ENCODE peak calls at places on chromosomes 13 and 19, in nine cellular contexts. One of them, this sample, is unnamed. For H3K4me1, the result is how much of the 10 kb centered on the place peaks cover.

GRCh38 chr19:6711605-6712004 is 8.8 kb downstream of the C3 start:
- DNase-seq in body of pancreas: no peak
- DNase-seq in adrenal gland: no peak
- DNase-seq in mucosa of descending colon: no peak
- DNase-seq in tibial nerve: no peak
- DNase-seq in cardiac muscle cell: no peak
- DNase-seq in upper lobe of left lung: no peak
- DNase-seq in suprapubic skin: no peak
- DNase-seq in heart right ventricle: no peak
- DNase-seq in this sample: no peak

GRCh38 chr13:36344886-36345437 is 1.2 kb downstream of the SPART start:
- DNase-seq in body of pancreas: no peak
- DNase-seq in adrenal gland: peak
- DNase-seq in upper lobe of left lung: no peak
- DNase-seq in heart right ventricle: no peak
- DNase-seq in tibial nerve: no peak
- DNase-seq in cardiac muscle cell: peak
- DNase-seq in suprapubic skin: no peak
- DNase-seq in mucosa of descending colon: no peak
- DNase-seq in this sample: no peak

GRCh38 chr19:29942404-29943261 is 594 bp downstream of the URI1 start:
- DNase-seq in suprapubic skin: no peak
- DNase-seq in mucosa of descending colon: peak
- DNase-seq in upper lobe of left lung: peak
- DNase-seq in cardiac muscle cell: peak
- DNase-seq in body of pancreas: peak
- DNase-seq in tibial nerve: peak
- DNase-seq in heart right ventricle: peak
- DNase-seq in adrenal gland: peak
- DNase-seq in this sample: peak

GRCh38 chr19:41912899-41913475 is 15.3 kb downstream of the ERFL start:
- DNase-seq in adrenal gland: no peak
- DNase-seq in upper lobe of left lung: no peak
- DNase-seq in cardiac muscle cell: no peak
- DNase-seq in body of pancreas: no peak
- DNase-seq in tibial nerve: no peak
- DNase-seq in suprapubic skin: no peak
- DNase-seq in mucosa of descending colon: no peak
- DNase-seq in heart right ventricle: no peak
- DNase-seq in this sample: no peak

GRCh38 chr19:49685845-49686332 is 3.5 kb upstream of the ADM5 start:
- DNase-seq in suprapubic skin: peak
- DNase-seq in upper lobe of left lung: no peak
- DNase-seq in cardiac muscle cell: no peak
- DNase-seq in adrenal gland: no peak
- DNase-seq in heart right ventricle: no peak
- DNase-seq in body of pancreas: no peak
- DNase-seq in tibial nerve: no peak
- DNase-seq in mucosa of descending colon: no peak
- DNase-seq in this sample: no peak

GRCh38 chr19:42433503-42434260 is 6.5 kb upstream of the LIPE start:
- DNase-seq in cardiac muscle cell: peak
- DNase-seq in adrenal gland: peak
- DNase-seq in upper lobe of left lung: peak
- DNase-seq in body of pancreas: peak
- DNase-seq in suprapubic skin: no peak
- DNase-seq in tibial nerve: peak
- DNase-seq in mucosa of descending colon: peak
- DNase-seq in heart right ventricle: peak
- DNase-seq in this sample: peak

GRCh38 chr19:33507021-33507956 is 14.3 kb downstream of the PEPD start:
- DNase-seq in suprapubic skin: no peak
- DNase-seq in tibial nerve: no peak
- DNase-seq in cardiac muscle cell: no peak
- DNase-seq in mucosa of descending colon: no peak
- DNase-seq in upper lobe of left lung: no peak
- DNase-seq in body of pancreas: no peak
- DNase-seq in adrenal gland: no peak
- DNase-seq in heart right ventricle: no peak
- DNase-seq in this sample: no peak

GRCh38 chr13:29845440-29846056 is 4.9 kb downstream of the UBL3 start:
- DNase-seq in adrenal gland: no peak
- DNase-seq in suprapubic skin: no peak
- DNase-seq in cardiac muscle cell: no peak
- DNase-seq in mucosa of descending colon: no peak
- DNase-seq in upper lobe of left lung: no peak
- DNase-seq in body of pancreas: no peak
- DNase-seq in heart right ventricle: no peak
- DNase-seq in tibial nerve: no peak
- DNase-seq in this sample: no peak

GRCh38 chr19:49646586-49646985 is 4.6 kb downstream of the SCAF1 start:
- DNase-seq in body of pancreas: no peak
- DNase-seq in upper lobe of left lung: no peak
- DNase-seq in suprapubic skin: no peak
- DNase-seq in cardiac muscle cell: no peak
- DNase-seq in adrenal gland: no peak
- DNase-seq in mucosa of descending colon: no peak
- DNase-seq in heart right ventricle: no peak
- DNase-seq in tibial nerve: no peak
- DNase-seq in this sample: no peak

GRCh38 chr19:35756373-35757230 is at the start of gene HSPB6:
- DNase-seq in suprapubic skin: no peak
- DNase-seq in body of pancreas: peak
- DNase-seq in heart right ventricle: peak
- DNase-seq in mucosa of descending colon: peak
- DNase-seq in tibial nerve: peak
- DNase-seq in cardiac muscle cell: no peak
- DNase-seq in adrenal gland: peak
- DNase-seq in upper lobe of left lung: no peak
- DNase-seq in this sample: peak

GRCh38 chr19:56191711-56192110 is 5.9 kb downstream of the ZSCAN5B start:
- DNase-seq in tibial nerve: no peak
- DNase-seq in body of pancreas: no peak
- DNase-seq in mucosa of descending colon: no peak
- DNase-seq in upper lobe of left lung: no peak
- DNase-seq in heart right ventricle: no peak
- DNase-seq in cardiac muscle cell: no peak
- DNase-seq in suprapubic skin: no peak
- DNase-seq in adrenal gland: no peak
- DNase-seq in this sample: no peak

GRCh38 chr13:101499406-101499805 is 46.9 kb downstream of the ITGBL1 start:
- DNase-seq in mucosa of descending colon: no peak
- DNase-seq in tibial nerve: no peak
- DNase-seq in cardiac muscle cell: no peak
- DNase-seq in suprapubic skin: no peak
- DNase-seq in adrenal gland: no peak
- DNase-seq in upper lobe of left lung: no peak
- DNase-seq in body of pancreas: no peak
- DNase-seq in heart right ventricle: no peak
- DNase-seq in this sample: no peak

GRCh38 chr13:25945596-25945995 is 106.2 kb downstream of the SHISA2 start:
- DNase-seq in adrenal gland: no peak
- DNase-seq in body of pancreas: peak
- DNase-seq in suprapubic skin: no peak
- DNase-seq in upper lobe of left lung: no peak
- DNase-seq in cardiac muscle cell: no peak
- DNase-seq in heart right ventricle: no peak
- DNase-seq in mucosa of descending colon: no peak
- DNase-seq in tibial nerve: no peak
- DNase-seq in this sample: no peak

GRCh38 chr19:5507056-5507624 is 51.9 kb downstream of the ZNRF4 start:
- DNase-seq in upper lobe of left lung: no peak
- DNase-seq in tibial nerve: no peak
- DNase-seq in heart right ventricle: no peak
- DNase-seq in body of pancreas: no peak
- DNase-seq in cardiac muscle cell: no peak
- DNase-seq in mucosa of descending colon: no peak
- DNase-seq in adrenal gland: no peak
- DNase-seq in suprapubic skin: no peak
- DNase-seq in this sample: no peak

GRCh38 chr19:43806848-43807247 is 4.6 kb upstream of the LYPD5 start:
- DNase-seq in cardiac muscle cell: no peak
- DNase-seq in heart right ventricle: no peak
- DNase-seq in tibial nerve: no peak
- DNase-seq in suprapubic skin: no peak
- DNase-seq in body of pancreas: no peak
- DNase-seq in upper lobe of left lung: no peak
- DNase-seq in mucosa of descending colon: no peak
- DNase-seq in adrenal gland: no peak
- DNase-seq in this sample: no peak

GRCh38 chr19:35783469-35784400 is 8.4 kb downstream of the ARHGAP33 start:
- DNase-seq in body of pancreas: no peak
- DNase-seq in suprapubic skin: no peak
- DNase-seq in tibial nerve: no peak
- DNase-seq in upper lobe of left lung: no peak
- DNase-seq in cardiac muscle cell: no peak
- DNase-seq in mucosa of descending colon: no peak
- DNase-seq in adrenal gland: no peak
- DNase-seq in heart right ventricle: no peak
- DNase-seq in this sample: no peak

GRCh38 chr13:48078251-48078656 is 16.6 kb downstream of the MED4 start:
- DNase-seq in tibial nerve: no peak
- DNase-seq in body of pancreas: no peak
- DNase-seq in suprapubic skin: no peak
- DNase-seq in heart right ventricle: no peak
- DNase-seq in upper lobe of left lung: no peak
- DNase-seq in cardiac muscle cell: no peak
- DNase-seq in adrenal gland: no peak
- DNase-seq in mucosa of descending colon: no peak
- DNase-seq in this sample: no peak

GRCh38 chr13:112417079-112417478 is 40.9 kb downstream of the SPACA7 start:
- DNase-seq in body of pancreas: no peak
- DNase-seq in adrenal gland: no peak
- DNase-seq in mucosa of descending colon: no peak
- DNase-seq in suprapubic skin: no peak
- DNase-seq in tibial nerve: no peak
- DNase-seq in heart right ventricle: no peak
- DNase-seq in upper lobe of left lung: no peak
- DNase-seq in cardiac muscle cell: no peak
- DNase-seq in this sample: no peak

GRCh38 chr19:13051581-13052165 is 51.0 kb downstream of the LYL1 start:
- DNase-seq in heart right ventricle: peak
- DNase-seq in tibial nerve: peak
- DNase-seq in mucosa of descending colon: peak
- DNase-seq in cardiac muscle cell: peak
- DNase-seq in upper lobe of left lung: peak
- DNase-seq in adrenal gland: peak
- DNase-seq in body of pancreas: peak
- DNase-seq in suprapubic skin: no peak
- DNase-seq in this sample: peak

GRCh38 chr19:21513651-21514050 is 8.2 kb downstream of the ZNF429 start:
- DNase-seq in heart right ventricle: no peak
- DNase-seq in adrenal gland: no peak
- DNase-seq in mucosa of descending colon: no peak
- DNase-seq in cardiac muscle cell: no peak
- DNase-seq in tibial nerve: no peak
- DNase-seq in upper lobe of left lung: no peak
- DNase-seq in suprapubic skin: no peak
- DNase-seq in body of pancreas: no peak
- DNase-seq in this sample: no peak

GRCh38 chr19:53161123-53161522 is 2.3 kb upstream of the ZNF347 start:
- DNase-seq in suprapubic skin: no peak
- DNase-seq in body of pancreas: no peak
- DNase-seq in heart right ventricle: no peak
- DNase-seq in mucosa of descending colon: no peak
- DNase-seq in tibial nerve: no peak
- DNase-seq in adrenal gland: no peak
- DNase-seq in upper lobe of left lung: no peak
- DNase-seq in cardiac muscle cell: no peak
- DNase-seq in this sample: no peak

GRCh38 chr13:71751074-71751473 is 115.9 kb downstream of the DACH1 start:
- DNase-seq in mucosa of descending colon: no peak
- DNase-seq in body of pancreas: no peak
- DNase-seq in adrenal gland: no peak
- DNase-seq in suprapubic skin: no peak
- DNase-seq in upper lobe of left lung: no peak
- DNase-seq in cardiac muscle cell: no peak
- DNase-seq in tibial nerve: no peak
- DNase-seq in heart right ventricle: no peak
- DNase-seq in this sample: no peak

GRCh38 chr13:50991624-50992610 is 82.3 kb downstream of the RNASEH2B start:
- DNase-seq in upper lobe of left lung: no peak
- DNase-seq in heart right ventricle: no peak
- DNase-seq in suprapubic skin: no peak
- DNase-seq in body of pancreas: no peak
- DNase-seq in tibial nerve: no peak
- DNase-seq in cardiac muscle cell: no peak
- DNase-seq in adrenal gland: no peak
- DNase-seq in mucosa of descending colon: no peak
- DNase-seq in this sample: no peak

GRCh38 chr19:47096721-47097120 is 16.9 kb downstream of the ZC3H4 start:
- DNase-seq in tibial nerve: no peak
- DNase-seq in adrenal gland: no peak
- DNase-seq in suprapubic skin: no peak
- DNase-seq in heart right ventricle: no peak
- DNase-seq in cardiac muscle cell: no peak
- DNase-seq in upper lobe of left lung: peak
- DNase-seq in body of pancreas: peak
- DNase-seq in mucosa of descending colon: peak
- DNase-seq in this sample: peak
- H3K4me1 ChIP-seq in tibial nerve: under half
- H3K4me1 ChIP-seq in adrenal gland: under half
- H3K4me1 ChIP-seq in suprapubic skin: half or more
- H3K4me1 ChIP-seq in heart right ventricle: half or more
- H3K4me1 ChIP-seq in cardiac muscle cell: under half
- H3K4me1 ChIP-seq in upper lobe of left lung: half or more
- H3K4me1 ChIP-seq in body of pancreas: half or more
- H3K4me1 ChIP-seq in mucosa of descending colon: under half
- H3K4me1 ChIP-seq in this sample: half or more

GRCh38 chr13:67726979-67727378 is 496.8 kb upstream of the PCDH9 start:
- DNase-seq in heart right ventricle: no peak
- DNase-seq in tibial nerve: no peak
- DNase-seq in adrenal gland: peak
- DNase-seq in mucosa of descending colon: peak
- DNase-seq in cardiac muscle cell: no peak
- DNase-seq in suprapubic skin: no peak
- DNase-seq in upper lobe of left lung: no peak
- DNase-seq in body of pancreas: peak
- DNase-seq in this sample: no peak
- TF ChIP-seq CTCF in heart right ventricle: no peak
- TF ChIP-seq CTCF in tibial nerve: no peak
- TF ChIP-seq CTCF in adrenal gland: no peak
- TF ChIP-seq CTCF in mucosa of descending colon: no peak
- TF ChIP-seq CTCF in cardiac muscle cell: no peak
- TF ChIP-seq CTCF in suprapubic skin: no peak
- TF ChIP-seq CTCF in upper lobe of left lung: no peak
- TF ChIP-seq CTCF in body of pancreas: no peak
- TF ChIP-seq CTCF in this sample: no peak

GRCh38 chr19:17515408-17516149 is 4.1 kb downstream of the PGLS start:
- DNase-seq in suprapubic skin: no peak
- DNase-seq in cardiac muscle cell: no peak
- DNase-seq in adrenal gland: peak
- DNase-seq in upper lobe of left lung: no peak
- DNase-seq in heart right ventricle: no peak
- DNase-seq in body of pancreas: no peak
- DNase-seq in mucosa of descending colon: no peak
- DNase-seq in tibial nerve: no peak
- DNase-seq in this sample: no peak
- H3K4me1 ChIP-seq in suprapubic skin: under half
- H3K4me1 ChIP-seq in cardiac muscle cell: under half
- H3K4me1 ChIP-seq in adrenal gland: under half
- H3K4me1 ChIP-seq in upper lobe of left lung: under half
- H3K4me1 ChIP-seq in heart right ventricle: under half
- H3K4me1 ChIP-seq in body of pancreas: under half
- H3K4me1 ChIP-seq in mucosa of descending colon: under half
- H3K4me1 ChIP-seq in tibial nerve: under half
- H3K4me1 ChIP-seq in this sample: under half

GRCh38 chr19:3986260-3987041 is 1.2 kb upstream of the EEF2 start:
- DNase-seq in upper lobe of left lung: peak
- DNase-seq in tibial nerve: peak
- DNase-seq in heart right ventricle: no peak
- DNase-seq in mucosa of descending colon: no peak
- DNase-seq in suprapubic skin: no peak
- DNase-seq in cardiac muscle cell: peak
- DNase-seq in adrenal gland: peak
- DNase-seq in body of pancreas: peak
- DNase-seq in this sample: no peak
- TF ChIP-seq CTCF in upper lobe of left lung: peak
- TF ChIP-seq CTCF in tibial nerve: peak
- TF ChIP-seq CTCF in heart right ventricle: peak
- TF ChIP-seq CTCF in mucosa of descending colon: peak
- TF ChIP-seq CTCF in suprapubic skin: peak
- TF ChIP-seq CTCF in cardiac muscle cell: peak
- TF ChIP-seq CTCF in adrenal gland: peak
- TF ChIP-seq CTCF in body of pancreas: peak
- TF ChIP-seq CTCF in this sample: peak